ENCODE peak calls at places on chromosomes 13 and 19, in four cellular contexts. R is CD4-positive, alpha-beta memory T cell; F is psoas muscle; X is cardiac fibroblast. K is an unnamed sample.

GRCh38 chr13:29845440-29846056 is 4.9 kb downstream of the UBL3 start:
- DNase-seq in F (no peak), X (peak), R (no peak), K (no peak)

GRCh38 chr19:35563207-35563829 is at the start of gene ATP4A:
- DNase-seq in F (no peak), X (no peak), R (no peak), K (no peak)

GRCh38 chr13:113932060-113932459 is 41.8 kb downstream of the C13orf46 start:
- DNase-seq in F (peak), X (no peak), R (no peak), K (no peak)

GRCh38 chr13:95800455-95800854 is 123.5 kb downstream of the DNAJC3 start:
- DNase-seq in X (no peak), F (no peak), R (no peak), K (no peak)

GRCh38 chr13:109862627-109863026 is 76.2 kb upstream of the IRS2 start:
- DNase-seq in X (peak), F (no peak), R (no peak), K (no peak)

GRCh38 chr13:27372896-27373295 is 51.5 kb upstream of the GTF3A start:
- DNase-seq in F (no peak), R (no peak), X (no peak), K (no peak)

GRCh38 chr13:52428295-52428694 is 22.1 kb downstream of the VPS36 start:
- DNase-seq in F (no peak), X (peak), R (no peak), K (peak)

GRCh38 chr19:29060833-29061364 is 152.1 kb downstream of the UQCRFS1 start:
- DNase-seq in F (no peak), X (no peak), R (no peak), K (no peak)

GRCh38 chr13:65943024-65943423 is 1287.1 kb downstream of the PCDH9 start:
- DNase-seq in R (no peak), X (peak), F (no peak), K (no peak)

GRCh38 chr19:10769533-10770491 is 51.9 kb downstream of the DNM2 start:
- DNase-seq in F (peak), R (no peak), X (peak), K (peak)

GRCh38 chr19:10749435-10750384 is 31.8 kb downstream of the DNM2 start:
- DNase-seq in X (no peak), R (no peak), F (no peak), K (no peak)

GRCh38 chr19:23799321-23799720 is 40.6 kb upstream of the ZNF681 start:
- DNase-seq in X (no peak), R (peak), F (no peak), K (no peak)

GRCh38 chr13:104577029-104577820 is 1511.0 kb upstream of the SLC10A2 start:
- DNase-seq in F (no peak), R (no peak), X (peak), K (no peak)

GRCh38 chr19:32824136-32824835 is 45.3 kb downstream of the SLC7A9 start:
- DNase-seq in R (no peak), F (no peak), X (no peak), K (no peak)

GRCh38 chr13:31638577-31638976 is 100.7 kb upstream of the RXFP2 start:
- DNase-seq in R (no peak), X (peak), F (no peak), K (peak)

GRCh38 chr13:113489549-113490495 is 689 bp downstream of the DCUN1D2 start:
- DNase-seq in X (peak), R (peak), F (no peak), K (no peak)

GRCh38 chr13:111494641-111495040 is 174.2 kb downstream of the TEX29 start:
- DNase-seq in R (no peak), F (no peak), X (no peak), K (no peak)

GRCh38 chr13:109119886-109120285 is 490.5 kb downstream of the MYO16 start:
- DNase-seq in F (no peak), X (no peak), R (no peak), K (no peak)

GRCh38 chr13:99367106-99367616 is 60.0 kb upstream of the GPR183 start:
- DNase-seq in R (no peak), F (no peak), X (no peak), K (no peak)

GRCh38 chr13:26022538-26023292 is 29.1 kb downstream of the SHISA2 start:
- DNase-seq in F (peak), X (peak), R (no peak), K (peak)

GRCh38 chr19:11204943-11205349 is 7.6 kb upstream of the KANK2 start:
- DNase-seq in F (peak), R (no peak), X (no peak), K (no peak)

GRCh38 chr19:46920341-46920740 is 59.5 kb downstream of the ARHGAP35 start:
- DNase-seq in R (no peak), F (no peak), X (no peak), K (no peak)

GRCh38 chr13:86476656-86477055 is 677.4 kb upstream of the SLITRK6 start:
- DNase-seq in F (no peak), R (no peak), X (no peak), K (no peak)

K was measured in heart right ventricle.